ENCODE peak calls at places on chromosome 18, in seven cellular contexts. L is NCI-H1694; V is activated T-helper 9 cell treated with anti-CD3 and anti-CD28 coated beads, Interleukin-2, amount 50 U/mL, for 16 hours; I is adrenal gland; E is heart left ventricle; D is T-helper 1 cell; T is upper lobe of right lung. Z is an unnamed sample.
A peak's percentile ranks its signal among the peaks of the same experiment; 100 is the strongest.

GRCh38 chr18:22170421-22171262 is 1.3 kb downstream of the GATA6 start:
- DNase-seq in D (peak; percentile 6), I (peak; percentile 76), L (no peak), V (no peak), E (peak; percentile 76), T (peak; percentile 80), Z (no peak)

GRCh38 chr18:62384610-62385097 is 59.5 kb downstream of the TNFRSF11A start:
- DNase-seq in I (no peak), T (no peak), E (no peak), L (no peak), D (no peak), V (no peak), Z (no peak)

GRCh38 chr18:60059216-60059615 is 159.4 kb downstream of the PMAIP1 start:
- DNase-seq in E (no peak), L (no peak), V (no peak), I (no peak), D (no peak), T (no peak), Z (no peak)

GRCh38 chr18:36532394-36532793 is 234.9 kb downstream of the FHOD3 start:
- DNase-seq in D (no peak), E (no peak), V (no peak), T (no peak), I (no peak), L (no peak), Z (no peak)

GRCh38 chr18:9100796-9101195 is 1.7 kb upstream of the NDUFV2 start:
- DNase-seq in V (no peak), D (no peak), T (no peak), I (no peak), L (no peak), E (no peak), Z (no peak)

GRCh38 chr18:41940506-41941215 is 14.4 kb upstream of the PIK3C3 start:
- DNase-seq in E (no peak), I (no peak), V (no peak), D (no peak), L (no peak), T (no peak), Z (no peak)

GRCh38 chr18:13813271-13813849 is 10.6 kb upstream of the MC5R start:
- DNase-seq in T (no peak), D (peak; percentile 46), I (peak; percentile 79), L (peak; percentile 50), E (peak; percentile 38), V (peak; percentile 15), Z (peak; percentile 77)

GRCh38 chr18:27921904-27922541 is 254.9 kb downstream of the CDH2 start:
- DNase-seq in L (no peak), D (no peak), I (no peak), V (no peak), E (no peak), T (peak; percentile 51), Z (no peak)

GRCh38 chr18:49723648-49724180 is 89.6 kb downstream of the ACAA2 start:
- DNase-seq in D (peak; percentile 17), L (no peak), V (no peak), E (no peak), I (no peak), T (no peak), Z (no peak)

GRCh38 chr18:8367217-8367988 is 241.8 kb upstream of the RAB12 start:
- DNase-seq in E (peak; percentile 24), T (peak; percentile 82), L (peak; percentile 27), V (no peak), I (peak; percentile 45), D (no peak), Z (no peak)

GRCh38 chr18:78711971-78712370 is 267.6 kb upstream of the SALL3 start:
- DNase-seq in V (no peak), D (no peak), L (no peak), T (no peak), I (no peak), E (no peak), Z (no peak)

GRCh38 chr18:76443519-76444435 is 51.3 kb downstream of the ZNF516 start:
- DNase-seq in L (no peak), I (no peak), V (no peak), D (no peak), T (no peak), E (peak; percentile 14), Z (no peak)

GRCh38 chr18:45456076-45457066 is 158.9 kb upstream of the SLC14A2 start:
- DNase-seq in T (no peak), L (no peak), E (no peak), I (peak; percentile 14), D (no peak), V (no peak), Z (peak; percentile 51)

Z was measured in tibial artery.